ENCODE peak calls at places on chromosomes 5 and 9, in ten cellular contexts. H, Z, I, V, L, S, T, O, A and C are unnamed samples.

GRCh38 chr5:73365301-73365853 is 83.2 kb downstream of the FOXD1 start:
- DNase-seq in S (peak), H (peak), I (peak), O (peak), A (no peak), T (peak), Z (peak), L (peak), V (peak), C (peak)

GRCh38 chr5:93431255-93431654 is 149.8 kb downstream of the NR2F1-AS1 start:
- DNase-seq in Z (no peak), A (no peak), L (no peak), O (no peak), V (no peak), T (no peak), S (no peak), H (no peak), I (no peak), C (peak)

GRCh38 chr5:174426851-174427250 is 297.5 kb upstream of the MSX2 start:
- DNase-seq in V (no peak), Z (no peak), L (no peak), S (no peak), A (no peak), T (no peak), I (no peak), H (no peak), O (no peak), C (no peak)

GRCh38 chr9:132813115-132813784 is 64.8 kb downstream of the AK8 start:
- DNase-seq in A (no peak), O (no peak), Z (no peak), V (no peak), T (no peak), L (no peak), S (no peak), H (no peak), I (no peak), C (no peak)

GRCh38 chr5:10760033-10760975 is 730 bp downstream of the DAP start:
- DNase-seq in O (no peak), V (peak), I (peak), L (peak), Z (peak), A (peak), T (peak), H (peak), S (peak), C (peak)

GRCh38 chr5:126481243-126481642 is 58.0 kb downstream of the GRAMD2B start:
- DNase-seq in A (no peak), H (no peak), Z (peak), S (no peak), T (no peak), O (no peak), I (no peak), L (no peak), V (no peak), C (no peak)

GRCh38 chr9:4225291-4226119 is 74.4 kb downstream of the GLIS3 start:
- DNase-seq in L (no peak), O (no peak), H (peak), Z (peak), V (peak), S (no peak), I (peak), A (no peak), T (peak), C (peak)

GRCh38 chr9:125426926-125427325 is 165.3 kb downstream of the GAPVD1 start:
- DNase-seq in O (no peak), H (no peak), S (no peak), V (no peak), Z (no peak), I (no peak), L (no peak), A (no peak), T (no peak), C (no peak)

GRCh38 chr9:88684046-88684445 is 149.1 kb downstream of the NXNL2 start:
- DNase-seq in O (no peak), H (no peak), A (no peak), Z (no peak), T (no peak), S (no peak), L (no peak), I (no peak), V (no peak), C (no peak)

GRCh38 chr5:115850771-115851416 is 9.2 kb downstream of the AP3S1 start:
- DNase-seq in I (no peak), T (peak), O (no peak), Z (peak), A (no peak), H (no peak), V (peak), L (no peak), S (no peak), C (peak)

GRCh38 chr5:42429694-42430093 is 6.5 kb downstream of the GHR start:
- DNase-seq in O (no peak), S (no peak), A (no peak), T (no peak), H (no peak), V (no peak), L (no peak), I (no peak), Z (no peak), C (no peak)

GRCh38 chr9:98333703-98334582 is 78.5 kb upstream of the TBC1D2 start:
- DNase-seq in L (no peak), I (peak), A (no peak), Z (peak), H (peak), O (peak), V (peak), S (peak), T (peak), C (no peak)

GRCh38 chr9:86079421-86080111 is 19.8 kb downstream of the GOLM1 start:
- DNase-seq in S (peak), H (peak), I (peak), T (no peak), Z (peak), O (no peak), A (no peak), L (no peak), V (peak), C (no peak)

GRCh38 chr5:2914991-2915484 is 163.6 kb upstream of the IRX2 start:
- DNase-seq in O (no peak), A (peak), L (no peak), I (no peak), Z (no peak), H (no peak), S (no peak), T (no peak), V (no peak), C (no peak)

GRCh38 chr5:3024126-3024525 is 272.6 kb upstream of the IRX2 start:
- DNase-seq in H (no peak), A (peak), S (no peak), L (no peak), V (no peak), Z (no peak), O (no peak), T (peak), I (no peak), C (no peak)

GRCh38 chr5:129382921-129383672 is 77.0 kb upstream of the ADAMTS19 start:
- DNase-seq in Z (no peak), H (peak), O (no peak), T (no peak), S (no peak), V (peak), L (no peak), I (no peak), A (no peak), C (no peak)

GRCh38 chr9:99870126-99870525 is 36.3 kb upstream of the STX17 start:
- DNase-seq in T (no peak), V (peak), L (no peak), S (no peak), A (no peak), H (peak), Z (no peak), I (peak), O (no peak), C (no peak)

GRCh38 chr9:34380511-34381315 is 4.0 kb upstream of the MYORG start:
- DNase-seq in A (peak), V (peak), Z (peak), O (peak), T (peak), I (peak), H (peak), S (peak), L (peak), C (peak)

GRCh38 chr5:167699434-167699833 is 592.0 kb upstream of the WWC1 start:
- DNase-seq in I (peak), A (no peak), H (peak), Z (peak), V (peak), O (peak), S (peak), T (peak), L (no peak), C (no peak)

GRCh38 chr9:928363-929042 is 48.0 kb upstream of the DMRT3 start:
- DNase-seq in I (peak), H (peak), A (no peak), Z (peak), V (peak), O (no peak), T (peak), L (no peak), S (peak), C (peak)

GRCh38 chr5:58717303-58718012 is 134.6 kb downstream of the RAB3C start:
- DNase-seq in Z (no peak), A (no peak), O (no peak), S (no peak), I (no peak), T (no peak), H (no peak), V (no peak), L (no peak), C (no peak)

GRCh38 chr5:31066655-31067328 is 126.7 kb upstream of the CDH6 start:
- DNase-seq in T (no peak), V (no peak), S (no peak), O (peak), H (no peak), L (no peak), A (no peak), I (no peak), Z (peak), C (no peak)